ENCODE peak calls at places on chromosome 9, in seven cellular contexts. N is Caco-2, E is WERI-Rb-1, K is spleen, A is A549, P is colonic mucosa, W is GM10248. D is an unnamed sample.

GRCh38 chr9:4640027-4640426 is 22.1 kb upstream of the PLPP6 start:
- DNase-seq in K (no peak), P (no peak), W (no peak), E (peak), N (peak), A (no peak), D (peak)

GRCh38 chr9:111965566-111966019 is 69.0 kb downstream of the UGCG start:
- DNase-seq in P (no peak), K (no peak), N (peak), E (no peak), W (peak), A (peak), D (peak)

GRCh38 chr9:71036501-71036900 is 84.9 kb downstream of the TRPM3 start:
- DNase-seq in P (no peak), E (no peak), W (no peak), N (no peak), K (no peak), A (no peak), D (peak)

GRCh38 chr9:125021069-125021468 is 80.2 kb upstream of the GOLGA1 start:
- DNase-seq in P (no peak), K (no peak), W (no peak), N (no peak), E (no peak), A (no peak), D (no peak)

GRCh38 chr9:132046456-132046855 is 33.2 kb downstream of the MED27 start:
- DNase-seq in K (no peak), A (no peak), E (no peak), W (no peak), P (no peak), N (no peak), D (no peak)

GRCh38 chr9:4012446-4012845 is 287.4 kb downstream of the GLIS3 start:
- DNase-seq in E (no peak), K (no peak), P (no peak), A (no peak), N (no peak), W (no peak), D (no peak)

GRCh38 chr9:38229123-38229829 is 160.2 kb upstream of the SHB start:
- DNase-seq in A (no peak), K (no peak), E (no peak), P (no peak), N (no peak), W (no peak), D (no peak)

GRCh38 chr9:122374885-122375420 is 4.1 kb downstream of the PTGS1 start:
- DNase-seq in E (peak), K (peak), N (no peak), A (no peak), W (no peak), P (peak), D (no peak)

GRCh38 chr9:76419782-76420380 is 25.7 kb upstream of the RFK start:
- DNase-seq in K (no peak), E (no peak), A (peak), N (no peak), P (peak), W (peak), D (no peak)

GRCh38 chr9:79492092-79492995 is 79.4 kb upstream of the TLE4 start:
- DNase-seq in K (no peak), E (no peak), P (no peak), A (no peak), N (no peak), W (no peak), D (no peak)

GRCh38 chr9:72173080-72173479 is 23.8 kb downstream of the GDA start:
- DNase-seq in K (no peak), N (no peak), W (no peak), E (no peak), A (no peak), P (no peak), D (no peak)

GRCh38 chr9:545480-545879 is 296.0 kb upstream of the DMRT1 start:
- DNase-seq in P (no peak), W (no peak), E (no peak), A (no peak), N (no peak), K (no peak), D (no peak)

GRCh38 chr9:15420796-15421195 is 1.9 kb upstream of the SNAPC3 start:
- DNase-seq in E (no peak), P (no peak), K (no peak), N (no peak), W (no peak), A (no peak), D (no peak)

GRCh38 chr9:68852941-68853340 is 147.9 kb downstream of the PIP5K1B start:
- DNase-seq in P (no peak), K (no peak), N (no peak), E (no peak), A (no peak), W (no peak), D (no peak)

GRCh38 chr9:118614011-118614410 is 755.2 kb downstream of the BRINP1 start:
- DNase-seq in N (no peak), K (no peak), W (no peak), E (no peak), P (no peak), A (no peak), D (no peak)

GRCh38 chr9:118618091-118618490 is 751.1 kb downstream of the BRINP1 start:
- DNase-seq in E (no peak), W (no peak), P (no peak), N (no peak), A (no peak), K (no peak), D (no peak)

GRCh38 chr9:118618744-118619299 is 750.4 kb downstream of the BRINP1 start:
- DNase-seq in P (no peak), A (no peak), E (no peak), N (no peak), K (no peak), W (no peak), D (no peak)
- TF ChIP-seq CTCF in P (no peak), A (no peak), E (no peak), N (no peak), K (no peak), W (no peak), D (no peak)

GRCh38 chr9:129197978-129198736 is 20.1 kb upstream of the IER5L start:
- DNase-seq in A (no peak), E (no peak), N (no peak), P (peak), W (no peak), K (no peak), D (no peak)
- TF ChIP-seq CTCF in A (no peak), E (no peak), N (no peak), P (no peak), W (no peak), K (no peak), D (no peak)

DNA sequence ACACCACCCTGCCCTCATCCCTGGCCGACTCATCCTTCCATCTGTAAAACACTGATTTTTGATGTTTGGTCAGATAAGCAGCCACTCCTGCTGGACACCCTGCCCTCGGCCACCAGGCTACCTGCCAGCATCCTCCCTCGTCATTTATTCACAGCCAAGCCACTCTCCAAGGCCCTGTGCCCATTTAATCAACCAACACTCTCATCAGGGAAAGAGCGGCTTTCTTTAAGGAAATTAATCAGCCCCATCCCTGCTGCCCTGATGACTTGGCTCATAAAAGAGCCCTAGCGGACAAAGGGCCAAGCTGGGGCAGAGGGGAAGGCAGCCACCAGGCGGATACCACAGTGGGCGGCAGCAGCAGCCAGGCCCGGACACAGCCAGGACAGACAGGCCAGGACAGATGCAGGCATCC is 52.4 kb downstream of the GOLM1 start:
- DNase-seq in P (no peak), N (no peak), E (no peak), W (no peak), A (no peak), K (no peak), D (no peak)
- TF ChIP-seq CTCF in P (no peak), N (no peak), E (no peak), W (no peak), A (no peak), K (no peak), D (no peak)

GRCh38 chr9:88590558-88591146 is 55.7 kb downstream of the NXNL2 start:
- DNase-seq in A (no peak), N (peak), W (no peak), P (no peak), K (no peak), E (peak), D (no peak)
- TF ChIP-seq CTCF in A (peak), N (peak), W (no peak), P (no peak), K (no peak), E (peak), D (no peak)

DNA sequence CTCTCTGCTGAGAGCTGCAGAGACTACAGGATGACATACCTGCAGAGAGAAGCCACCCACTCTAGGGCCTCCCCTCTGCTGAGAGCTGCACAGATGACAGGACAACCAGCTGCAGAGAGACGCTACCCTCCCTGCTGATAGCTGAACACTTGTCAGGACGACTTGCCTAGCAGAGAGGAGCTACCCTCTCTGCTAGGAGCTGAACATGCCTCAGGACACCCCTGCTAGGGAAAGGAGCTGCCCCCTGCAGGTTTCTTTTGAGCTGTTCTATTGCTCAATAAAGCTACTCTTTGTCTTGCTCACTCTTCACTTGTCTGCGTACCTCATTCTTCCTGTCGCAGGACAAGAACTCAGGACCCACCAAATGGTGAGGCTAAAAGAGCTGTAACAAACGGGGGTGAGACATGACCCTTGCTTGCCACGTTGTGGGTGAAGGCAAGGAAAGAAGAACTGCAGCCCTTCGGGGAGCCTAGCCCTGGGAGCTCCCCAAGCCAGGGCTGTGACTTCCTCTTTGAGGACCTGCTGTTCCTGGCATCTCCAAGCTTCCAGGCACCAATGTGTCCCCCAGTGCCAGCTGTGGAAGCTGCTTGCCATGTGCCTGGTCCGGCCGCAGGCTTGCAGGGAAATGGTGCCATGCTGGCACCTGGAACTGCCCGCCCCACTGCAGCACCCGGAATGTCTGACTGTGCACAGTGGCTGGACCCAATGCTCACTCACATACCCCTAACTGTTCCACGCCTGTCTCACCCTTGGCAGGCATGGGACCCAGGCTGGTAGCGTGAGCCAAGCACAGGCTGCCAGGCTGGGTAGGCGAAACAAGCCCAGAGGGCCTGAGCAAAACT is 5.1 kb upstream of the TESK1 start:
- DNase-seq in N (peak), P (no peak), E (no peak), A (no peak), K (no peak), W (no peak), D (no peak)
- TF ChIP-seq CTCF in N (peak), P (no peak), E (peak), A (no peak), K (no peak), W (peak), D (no peak)

D was measured in Calu3.